ENCODE peak calls at places on chromosome 15, in eight cellular contexts. R is foreskin fibroblast, C is HFF-Myc, F is coronary artery, Q is brain microvascular endothelial cell, O is AG04450, W is psoas muscle, K is AG04449. V is an unnamed sample.

GRCh38 chr15:71435552-71435951 is 320.3 kb downstream of the THSD4 start:
- DNase-seq in R (no peak), Q (no peak), W (no peak), K (no peak), O (no peak), F (no peak), C (no peak), V (no peak)

GRCh38 chr15:73081321-73081958 is 29.2 kb downstream of the NEO1 start:
- DNase-seq in F (no peak), O (peak), C (peak), R (peak), K (no peak), Q (peak), W (peak), V (peak)

GRCh38 chr15:25862087-25862468 is 1.0 kb downstream of the ATP10A start:
- DNase-seq in F (no peak), C (no peak), W (no peak), K (no peak), Q (no peak), R (no peak), O (no peak), V (no peak)

GRCh38 chr15:74184582-74185091 is 11.1 kb downstream of the ISLR start:
- DNase-seq in C (no peak), R (no peak), O (no peak), W (peak), Q (no peak), F (no peak), K (no peak), V (no peak)

GRCh38 chr15:92953569-92953968 is 53.4 kb downstream of the CHD2 start:
- DNase-seq in R (no peak), K (no peak), C (no peak), O (no peak), Q (no peak), W (no peak), F (no peak), V (no peak)

GRCh38 chr15:79872358-79873017 is 24.3 kb downstream of the MTHFS start:
- DNase-seq in Q (peak), C (peak), O (no peak), W (no peak), R (no peak), K (no peak), F (no peak), V (no peak)

GRCh38 chr15:93020976-93021772 is 67.8 kb downstream of the RGMA start:
- DNase-seq in K (no peak), R (no peak), O (no peak), F (no peak), Q (no peak), C (no peak), W (no peak), V (no peak)

GRCh38 chr15:70589221-70589620 is 174.1 kb downstream of the UACA start:
- DNase-seq in C (no peak), Q (peak), R (peak), O (no peak), W (no peak), K (peak), F (no peak), V (no peak)

GRCh38 chr15:88571153-88572029 is 24.9 kb upstream of the DET1 start:
- DNase-seq in Q (no peak), O (no peak), W (peak), F (no peak), C (no peak), R (no peak), K (no peak), V (no peak)

GRCh38 chr15:80609512-80609946 is 85.6 kb upstream of the ABHD17C start:
- DNase-seq in K (no peak), R (no peak), F (no peak), W (no peak), Q (no peak), C (no peak), O (no peak), V (no peak)

GRCh38 chr15:75349851-75350588 is 3.2 kb downstream of the NEIL1 start:
- DNase-seq in C (no peak), R (no peak), O (no peak), Q (no peak), F (no peak), W (no peak), K (no peak), V (peak)

GRCh38 chr15:48555244-48555804 is 90.2 kb downstream of the FBN1 start:
- DNase-seq in C (peak), F (no peak), R (peak), K (peak), W (no peak), Q (peak), O (no peak), V (no peak)

GRCh38 chr15:96342143-96342466 is 11.6 kb downstream of the NR2F2 start:
- DNase-seq in O (no peak), K (no peak), Q (no peak), R (no peak), C (no peak), W (no peak), F (no peak), V (no peak)

GRCh38 chr15:28128036-28128435 is 28.9 kb upstream of the OCA2 start:
- DNase-seq in R (no peak), K (no peak), F (no peak), O (no peak), W (peak), Q (no peak), C (no peak), V (no peak)

GRCh38 chr15:34119291-34119690 is 17.4 kb downstream of the PGBD4 start:
- DNase-seq in Q (no peak), R (no peak), O (no peak), F (no peak), C (peak), W (no peak), K (no peak), V (no peak)

GRCh38 chr15:85125056-85125661 is 143.5 kb downstream of the PDE8A start:
- DNase-seq in R (peak), F (no peak), W (no peak), O (no peak), C (no peak), K (peak), Q (peak), V (no peak)

GRCh38 chr15:63329567-63330350 is 51.9 kb downstream of the CA12 start:
- DNase-seq in K (no peak), F (no peak), C (no peak), R (no peak), W (no peak), O (no peak), Q (no peak), V (no peak)

GRCh38 chr15:58528197-58528870 is 96.5 kb downstream of the LIPC start:
- DNase-seq in K (no peak), C (no peak), Q (peak), O (no peak), W (no peak), R (no peak), F (no peak), V (no peak)

GRCh38 chr15:38699633-38700230 is 135.1 kb upstream of the RASGRP1 start:
- DNase-seq in Q (peak), O (no peak), W (peak), K (no peak), F (no peak), R (peak), C (no peak), V (peak)

GRCh38 chr15:51311510-51311909 is 26.9 kb downstream of the CYP19A1 start:
- DNase-seq in W (no peak), O (no peak), Q (no peak), C (no peak), F (peak), K (no peak), R (no peak), V (no peak)

GRCh38 chr15:75073197-75073596 is 49.8 kb downstream of the PPCDC start:
- DNase-seq in W (no peak), O (no peak), C (no peak), R (no peak), F (no peak), Q (no peak), K (no peak), V (no peak)

DNA sequence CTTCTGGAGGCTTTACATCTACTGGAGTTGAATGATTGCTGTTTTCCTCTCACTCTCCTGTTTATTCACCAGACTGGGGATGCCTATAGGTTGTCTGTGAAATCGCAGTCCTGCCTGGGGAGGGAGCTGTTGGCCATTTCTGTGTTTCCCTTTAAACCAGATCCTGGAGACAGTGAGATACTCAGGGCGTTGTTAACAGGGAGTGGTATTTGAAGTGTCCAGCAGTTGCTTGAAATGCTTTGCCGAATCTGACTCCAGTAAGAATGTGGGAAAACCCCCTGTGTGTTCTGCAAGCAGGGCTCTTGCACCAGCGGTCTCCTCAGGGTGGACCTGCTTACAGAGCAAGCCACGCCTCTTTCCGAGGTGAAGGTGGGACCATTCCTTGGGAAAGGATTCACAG is 4.3 kb upstream of the LRRK1 start:
- DNase-seq in C (no peak), R (no peak), O (no peak), F (peak), Q (no peak), K (no peak), W (no peak), V (no peak)
- TF ChIP-seq CTCF in C (peak), R (no peak), O (peak), F (no peak), Q (peak), K (peak), W (no peak), V (no peak)

GRCh38 chr15:65066001-65066634 is 1.7 kb downstream of the RASL12 start:
- DNase-seq in R (no peak), K (no peak), Q (peak), C (no peak), F (no peak), W (no peak), O (no peak), V (no peak)

GRCh38 chr15:65068436-65068835 is 645 bp upstream of the RASL12 start:
- DNase-seq in Q (no peak), K (no peak), F (no peak), O (no peak), R (no peak), C (no peak), W (no peak), V (no peak)

GRCh38 chr15:65067645-65068416 is at the start of gene RASL12:
- DNase-seq in F (no peak), C (no peak), W (no peak), R (no peak), Q (no peak), O (no peak), K (no peak), V (no peak)

GRCh38 chr15:65066635-65067333 is 1.0 kb downstream of the RASL12 start:
- DNase-seq in F (no peak), O (no peak), R (no peak), C (no peak), Q (no peak), K (no peak), W (no peak), V (no peak)

GRCh38 chr15:65067334-65067644 is 502 bp downstream of the RASL12 start:
- DNase-seq in R (no peak), F (no peak), C (no peak), O (no peak), Q (no peak), W (no peak), K (no peak), V (no peak)
- H3K4me3 ChIP-seq in R (peak), F (peak), C (peak), O (peak), Q (no peak), W (peak), K (no peak), V (no peak)

GRCh38 chr15:77907824-77908751 is 169.4 kb downstream of the TBC1D2B start:
- DNase-seq in R (no peak), O (no peak), C (no peak), Q (peak), F (peak), K (no peak), W (no peak), V (no peak)
- TF ChIP-seq CTCF in R (peak), O (peak), C (peak), Q (peak), F (no peak), K (peak), W (no peak), V (peak)

DNA sequence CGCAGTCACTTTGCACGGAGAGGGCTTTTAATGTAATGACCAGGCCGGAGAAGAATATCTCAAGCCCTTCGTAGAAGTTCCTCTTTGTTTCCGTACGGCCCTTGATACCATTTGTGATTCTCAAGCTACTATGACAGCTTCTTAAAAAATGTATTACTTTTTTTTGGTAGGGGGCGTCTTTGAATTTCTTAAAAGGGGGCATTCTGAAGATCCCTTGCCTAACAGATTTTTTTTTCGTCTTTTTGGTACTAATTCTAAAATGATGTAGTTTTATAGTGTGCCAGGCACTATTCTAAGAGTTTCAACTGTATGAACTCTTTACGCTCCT is 614.0 kb downstream of the MCTP2 start:
- DNase-seq in O (no peak), C (no peak), K (no peak), W (no peak), Q (no peak), R (no peak), F (no peak), V (no peak)
- H3K4me3 ChIP-seq in O (peak), C (peak), K (no peak), W (peak), Q (peak), R (no peak), F (peak), V (no peak)

GRCh38 chr15:40941528-40942336 is 11.5 kb upstream of the CHAC1 start:
- DNase-seq in W (peak), F (peak), O (peak), K (no peak), Q (no peak), R (peak), C (no peak), V (no peak)
- TF ChIP-seq CTCF in W (peak), F (peak), O (peak), K (peak), Q (peak), R (peak), C (peak), V (peak)

GRCh38 chr15:89664951-89665350 is 9.7 kb upstream of the KIF7 start:
- DNase-seq in O (no peak), R (peak), K (no peak), C (no peak), F (no peak), Q (no peak), W (no peak), V (no peak)

GRCh38 chr15:89667706-89667960 is 11.5 kb downstream of the PLIN1 start:
- DNase-seq in K (no peak), C (no peak), W (no peak), R (no peak), Q (no peak), O (no peak), F (no peak), V (no peak)

GRCh38 chr15:89665449-89666146 is 10.3 kb upstream of the KIF7 start:
- DNase-seq in O (no peak), F (peak), C (no peak), Q (peak), R (peak), W (peak), K (no peak), V (no peak)

GRCh38 chr15:89666858-89667705 is 11.8 kb upstream of the KIF7 start:
- DNase-seq in F (no peak), W (no peak), K (no peak), C (no peak), R (no peak), O (no peak), Q (no peak), V (no peak)

GRCh38 chr15:89666147-89666857 is 11.0 kb upstream of the KIF7 start:
- DNase-seq in W (no peak), K (no peak), C (no peak), O (no peak), Q (no peak), R (no peak), F (no peak), V (no peak)
- H3K4me3 ChIP-seq in W (peak), K (no peak), C (peak), O (no peak), Q (peak), R (peak), F (peak), V (no peak)

GRCh38 chr15:61828008-61828407 is 232.2 kb downstream of the VPS13C start:
- DNase-seq in C (no peak), K (no peak), O (no peak), F (no peak), Q (no peak), W (no peak), R (no peak), V (no peak)
- TF ChIP-seq CTCF in C (peak), K (no peak), O (no peak), F (no peak), Q (peak), W (no peak), R (no peak), V (no peak)

DNA sequence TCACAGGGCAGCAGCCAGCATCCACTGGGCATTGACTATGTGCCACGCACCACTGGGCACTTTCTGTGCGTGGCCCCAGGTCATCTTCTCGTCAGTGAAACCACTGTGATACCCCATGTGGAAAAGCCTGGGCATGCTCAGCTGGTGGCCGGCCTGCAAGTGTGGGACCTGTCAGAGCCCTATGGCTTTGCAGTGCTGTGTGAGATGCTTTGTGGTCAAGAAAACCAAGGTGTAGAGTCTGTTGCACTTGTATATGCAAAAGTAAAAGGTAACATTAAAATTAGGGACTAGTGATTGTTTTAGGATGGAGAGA is 69.5 kb downstream of the PGPEP1L start:
- DNase-seq in Q (no peak), O (no peak), C (no peak), K (no peak), F (no peak), W (no peak), R (no peak), V (no peak)
- H3K4me3 ChIP-seq in Q (no peak), O (no peak), C (no peak), K (no peak), F (no peak), W (no peak), R (no peak), V (no peak)

DNA sequence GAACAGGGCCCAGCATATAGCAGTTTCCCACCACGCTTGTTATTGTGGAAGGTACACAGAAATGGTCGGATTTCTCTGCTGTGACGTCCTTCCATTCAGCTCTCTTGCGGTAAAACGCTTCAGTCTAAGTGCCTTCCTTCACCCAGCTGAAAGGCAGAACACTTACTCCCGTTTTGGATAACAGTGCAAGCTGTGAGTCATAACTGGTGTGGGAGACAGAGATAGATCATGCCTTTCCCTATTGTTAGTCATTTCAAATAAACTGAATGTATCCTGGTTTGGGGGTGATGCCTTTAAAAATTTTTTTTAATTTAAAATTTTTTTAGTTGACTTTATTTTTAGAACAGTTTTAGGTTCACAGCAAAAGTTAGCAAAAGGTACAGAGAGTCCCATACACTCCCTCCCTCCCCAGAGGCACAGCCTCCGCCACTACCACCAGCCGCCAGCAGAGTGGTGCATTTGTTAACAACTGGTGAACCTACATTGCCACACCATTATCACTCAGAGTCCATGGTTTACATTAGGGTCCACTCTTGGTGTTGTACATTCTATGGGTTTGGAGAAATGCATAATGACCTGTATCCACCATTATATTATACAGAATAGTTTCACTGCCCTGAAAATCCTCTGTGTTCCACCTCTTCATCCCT is 94.9 kb upstream of the NSMCE3 start:
- DNase-seq in R (peak), Q (peak), W (no peak), C (peak), K (peak), F (no peak), O (peak), V (no peak)
- TF ChIP-seq CTCF in R (no peak), Q (peak), W (no peak), C (no peak), K (peak), F (no peak), O (peak), V (peak)

GRCh38 chr15:67100124-67100791 is 34.9 kb downstream of the SMAD3 start:
- DNase-seq in F (no peak), R (no peak), O (no peak), C (no peak), Q (no peak), W (no peak), K (no peak), V (no peak)

GRCh38 chr15:67096536-67097294 is 31.3 kb downstream of the SMAD3 start:
- DNase-seq in W (no peak), C (no peak), O (no peak), R (peak), K (no peak), Q (no peak), F (no peak), V (no peak)

GRCh38 chr15:67097893-67098740 is 32.7 kb downstream of the SMAD3 start:
- DNase-seq in O (no peak), Q (peak), C (peak), K (peak), W (peak), F (no peak), R (peak), V (no peak)

GRCh38 chr15:67097424-67097823 is 32.0 kb downstream of the SMAD3 start:
- DNase-seq in F (no peak), O (no peak), C (no peak), K (no peak), Q (no peak), W (no peak), R (no peak), V (no peak)

GRCh38 chr15:67098768-67099282 is 33.4 kb downstream of the SMAD3 start:
- DNase-seq in R (no peak), K (no peak), O (no peak), W (no peak), Q (no peak), C (no peak), F (no peak), V (no peak)
- H3K4me3 ChIP-seq in R (peak), K (peak), O (peak), W (peak), Q (no peak), C (peak), F (peak), V (no peak)

V was measured in GM12864.